ENCODE peak calls at places on chromosomes 16 and 17, in seven cellular contexts. H is SK-N-SH, P is GM23248, O is OCI-LY7, J is GM23338, N is PC-3, F is PC-9. C is an unnamed sample. For H3K9me2, the result is how much of the 10 kb centered on the place peaks cover.

GRCh38 chr17:2723997-2724782 is 12.6 kb upstream of the CLUH start:
- DNase-seq in H (peak), P (peak), O (no peak), F (no peak), J (peak), N (peak), C (no peak)

GRCh38 chr17:33142703-33143299 is 150.3 kb downstream of the ASIC2 start:
- DNase-seq in H (no peak), J (peak), F (no peak), O (peak), N (peak), P (peak), C (peak)

GRCh38 chr16:64250866-64251265 is 871.0 kb downstream of the CDH11 start:
- DNase-seq in J (no peak), F (no peak), O (no peak), H (no peak), P (peak), N (no peak), C (no peak)

GRCh38 chr17:40541060-40541872 is 24.0 kb downstream of the CCR7 start:
- DNase-seq in N (no peak), P (no peak), H (no peak), J (no peak), O (peak), F (no peak), C (no peak)

GRCh38 chr16:56870271-56870888 is 5.4 kb downstream of the SLC12A3 start:
- DNase-seq in J (no peak), O (no peak), F (no peak), H (no peak), P (no peak), N (no peak), C (no peak)

GRCh38 chr17:62963296-62963695 is 2.7 kb upstream of the TANC2 start:
- DNase-seq in O (no peak), J (no peak), F (peak), P (peak), N (peak), H (peak), C (no peak)

GRCh38 chr17:58337600-58338453 is 9.2 kb upstream of the TSPOAP1 start:
- DNase-seq in P (peak), J (peak), H (no peak), F (no peak), N (no peak), O (peak), C (peak)

GRCh38 chr16:54176376-54176901 is 110.1 kb downstream of the IRX3 start:
- DNase-seq in F (no peak), P (peak), N (no peak), O (no peak), J (peak), H (no peak), C (no peak)

GRCh38 chr17:7704601-7705268 is at the start of gene EFNB3:
- DNase-seq in J (peak), P (peak), N (peak), O (no peak), F (no peak), H (peak), C (no peak)

GRCh38 chr16:2428051-2428786 is 1.0 kb upstream of the CCNF start:
- DNase-seq in H (peak), O (peak), J (peak), N (peak), P (peak), F (no peak), C (peak)

GRCh38 chr17:39899215-39899614 is 19.2 kb downstream of the GSDMB start:
- DNase-seq in P (no peak), F (no peak), O (no peak), H (no peak), J (no peak), N (peak), C (no peak)

GRCh38 chr16:85607331-85607765 is 5.8 kb upstream of the GSE1 start:
- DNase-seq in F (no peak), J (peak), O (peak), P (no peak), H (peak), N (no peak), C (no peak)

GRCh38 chr16:57264950-57265371 is 19.5 kb downstream of the PLLP start:
- DNase-seq in N (no peak), J (no peak), P (no peak), O (no peak), F (no peak), H (peak), C (no peak)

GRCh38 chr16:8330761-8331160 is 259.6 kb downstream of the TMEM114 start:
- DNase-seq in N (no peak), P (no peak), O (no peak), F (no peak), J (no peak), H (no peak), C (no peak)

GRCh38 chr16:68283840-68284595 is 19.7 kb downstream of the SLC7A6 start:
- DNase-seq in P (no peak), F (no peak), N (no peak), H (no peak), O (peak), J (no peak), C (peak)

GRCh38 chr17:79223471-79223870 is 148.8 kb downstream of the ENGASE start:
- DNase-seq in H (peak), F (no peak), N (no peak), J (no peak), P (no peak), O (no peak), C (no peak)

GRCh38 chr17:61305024-61305423 is 94.6 kb upstream of the TBX2 start:
- DNase-seq in J (no peak), N (no peak), O (no peak), P (peak), H (no peak), F (no peak), C (no peak)

DNA sequence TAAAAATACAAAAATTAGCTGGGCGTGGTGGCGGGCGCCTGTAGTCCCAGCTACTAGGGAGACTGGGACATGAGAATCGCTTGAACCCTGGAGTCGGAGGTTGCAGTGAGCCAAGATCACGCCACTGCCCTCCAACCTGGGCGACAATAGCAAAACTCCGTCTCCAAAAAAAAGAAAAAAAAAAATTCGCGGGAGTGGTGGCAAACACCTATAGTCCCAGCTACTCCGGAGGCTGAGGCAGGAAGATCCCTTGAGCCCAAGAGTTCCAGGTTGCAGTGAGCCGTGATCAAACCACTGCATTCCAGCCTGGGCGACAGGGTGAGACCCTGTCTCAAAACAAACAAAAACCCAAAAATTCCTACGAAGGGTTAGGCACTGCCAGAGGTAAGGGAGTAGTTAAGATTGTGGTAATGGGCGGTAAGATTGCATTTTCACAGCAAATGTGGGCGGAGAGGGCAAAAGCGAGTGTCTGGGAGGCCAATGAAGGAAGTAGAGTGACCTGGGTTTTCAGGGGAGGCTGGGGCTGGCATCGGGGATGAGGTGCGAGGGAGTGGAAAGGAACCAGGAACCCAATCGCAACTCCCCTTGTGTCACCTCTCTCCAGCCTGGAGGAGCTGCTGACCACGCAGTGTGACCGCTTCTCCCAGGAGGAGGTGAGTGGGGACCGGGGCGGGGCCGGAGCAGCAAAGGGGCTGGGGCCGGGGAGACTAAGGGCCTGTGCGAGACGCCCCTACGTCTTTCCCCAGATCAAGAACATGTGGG is 2.6 kb downstream of the MYL11 start:
- DNase-seq in P (no peak), N (no peak), H (no peak), O (no peak), F (no peak), J (peak), C (no peak)
- H2AFZ ChIP-seq in P (peak), N (peak), H (peak), O (no peak), F (peak), J (peak), C (peak)

GRCh38 chr16:74565378-74565777 is 41.5 kb downstream of the GLG1 start:
- DNase-seq in O (no peak), N (no peak), P (no peak), J (no peak), H (no peak), F (no peak), C (no peak)
- H3K9me2 ChIP-seq in O (under half), N (under half), P (under half), J (under half), H (under half), F (under half), C (under half)

GRCh38 chr17:16987830-16988601 is 16.1 kb upstream of the TNFRSF13B start:
- DNase-seq in P (peak), H (no peak), O (peak), N (peak), J (peak), F (peak), C (peak)

GRCh38 chr17:16988749-16989229 is 16.9 kb upstream of the TNFRSF13B start:
- DNase-seq in J (no peak), P (no peak), H (no peak), N (no peak), O (no peak), F (no peak), C (peak)

GRCh38 chr17:16989230-16989952 is 17.5 kb upstream of the TNFRSF13B start:
- DNase-seq in P (no peak), J (no peak), O (peak), F (no peak), H (no peak), N (no peak), C (peak)

GRCh38 chr17:16991349-16992009 is 19.6 kb upstream of the TNFRSF13B start:
- DNase-seq in F (peak), P (peak), N (peak), J (peak), O (peak), H (peak), C (peak)

GRCh38 chr17:16989953-16990860 is 18.3 kb upstream of the TNFRSF13B start:
- DNase-seq in P (peak), N (peak), O (peak), H (no peak), F (no peak), J (no peak), C (peak)
- H2AFZ ChIP-seq in P (no peak), N (no peak), O (peak), H (no peak), F (no peak), J (no peak), C (no peak)

DNA sequence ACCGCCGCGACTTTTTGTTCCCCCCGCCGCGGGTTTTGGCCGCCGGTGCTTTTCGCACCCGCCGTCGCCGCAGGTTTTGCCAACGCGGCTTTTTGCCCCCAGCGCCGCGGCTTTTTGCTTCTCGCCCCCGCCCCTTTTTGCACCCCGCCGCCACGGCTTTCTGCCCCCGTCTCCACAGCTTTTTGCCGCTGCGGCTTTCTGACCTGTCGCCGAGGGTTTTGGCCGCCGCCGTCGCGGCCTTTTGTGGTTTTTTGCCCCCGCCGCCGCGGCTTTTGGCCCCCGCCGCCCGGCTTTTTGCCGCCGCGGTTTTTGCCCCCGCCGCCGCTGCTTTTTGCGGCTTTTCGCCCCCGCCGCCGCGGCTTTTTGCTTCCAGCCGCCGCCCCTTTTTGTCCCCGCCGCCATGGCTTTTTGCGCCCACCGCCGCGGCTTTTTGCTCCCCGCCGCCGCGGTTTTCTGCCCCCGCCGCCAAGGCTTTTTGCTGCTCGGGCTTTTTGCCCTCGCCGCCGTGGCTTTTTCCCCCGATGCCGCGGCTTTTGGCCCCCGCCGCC is 151.1 kb downstream of the KCNJ18 start:
- DNase-seq in J (no peak), O (no peak), F (no peak), N (no peak), P (no peak), H (no peak), C (no peak)
- H3K9me2 ChIP-seq in J (under half), O (under half), F (under half), N (under half), P (under half), H (under half), C (under half)

GRCh38 chr17:75295220-75296158 is 6.3 kb upstream of the SLC25A19 start:
- DNase-seq in H (no peak), N (no peak), O (peak), P (no peak), F (no peak), J (no peak), C (peak)
- H2AFZ ChIP-seq in H (no peak), N (no peak), O (peak), P (no peak), F (no peak), J (no peak), C (peak)

DNA sequence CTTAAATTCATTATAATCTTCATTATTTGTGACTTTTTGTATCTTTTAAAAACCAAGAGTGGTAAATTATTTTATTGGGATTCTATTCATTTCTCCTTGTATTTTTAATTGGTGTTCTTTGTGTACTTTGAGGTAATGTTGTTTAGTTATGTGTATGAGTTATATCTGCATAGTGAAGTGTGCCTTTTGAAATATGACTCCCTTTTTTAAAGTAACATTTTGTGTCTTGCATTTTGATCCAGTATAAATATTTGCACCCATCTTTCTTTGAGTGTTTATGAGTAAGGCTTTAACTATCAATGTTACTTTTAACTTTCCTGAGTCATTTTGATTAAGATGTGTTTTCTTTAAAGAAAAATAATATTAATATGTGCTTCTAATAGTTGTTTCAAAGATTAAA is 90.0 kb upstream of the MYOCD start:
- DNase-seq in H (no peak), J (no peak), F (no peak), P (no peak), O (no peak), N (no peak), C (no peak)
- H3K9me2 ChIP-seq in H (under half), J (under half), F (under half), P (under half), O (under half), N (under half), C (under half)

GRCh38 chr16:84225126-84225525 is 14.7 kb downstream of the KCNG4 start:
- DNase-seq in P (no peak), H (no peak), O (no peak), N (no peak), J (no peak), F (no peak), C (no peak)

GRCh38 chr16:84227548-84227947 is 12.3 kb downstream of the KCNG4 start:
- DNase-seq in N (no peak), J (no peak), H (no peak), P (no peak), O (no peak), F (no peak), C (no peak)

GRCh38 chr16:84224554-84224953 is 15.3 kb downstream of the KCNG4 start:
- DNase-seq in P (no peak), F (no peak), J (no peak), N (no peak), H (no peak), O (no peak), C (no peak)

GRCh38 chr16:84226026-84226425 is 13.8 kb downstream of the KCNG4 start:
- DNase-seq in J (no peak), N (no peak), H (no peak), O (no peak), P (peak), F (no peak), C (no peak)

DNA sequence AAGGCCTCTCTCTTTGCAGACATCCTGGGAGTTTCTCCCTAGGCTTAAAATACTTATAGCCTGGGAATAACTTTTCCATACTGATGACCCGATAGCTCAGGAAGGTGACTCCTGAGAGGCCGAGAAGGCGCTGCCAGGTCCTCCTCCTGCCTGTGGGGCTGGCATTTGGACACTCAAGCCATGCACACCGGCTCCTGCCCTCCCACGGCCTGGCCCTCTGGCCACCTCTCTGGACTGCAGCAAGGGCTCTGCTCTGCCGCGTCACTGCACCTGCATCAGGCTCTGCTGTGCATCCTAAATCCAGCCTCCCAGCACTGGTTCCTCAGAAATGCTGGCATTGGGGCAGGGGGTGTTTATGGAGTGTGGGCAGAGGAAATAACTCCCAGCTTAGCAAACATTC is 14.2 kb downstream of the KCNG4 start:
- DNase-seq in F (no peak), O (no peak), P (no peak), H (no peak), J (no peak), N (no peak), C (no peak)
- H2AFZ ChIP-seq in F (no peak), O (no peak), P (no peak), H (no peak), J (no peak), N (no peak), C (no peak)

GRCh38 chr17:76309461-76309860 is 1.4 kb upstream of the QRICH2 start:
- DNase-seq in H (no peak), J (no peak), O (peak), P (no peak), F (no peak), N (no peak), C (no peak)
- H3K9me2 ChIP-seq in H (under half), J (under half), O (under half), P (under half), F (under half), N (under half), C (under half)

GRCh38 chr17:45429338-45430005 is 3.2 kb downstream of the ARHGAP27 start:
- DNase-seq in P (peak), F (peak), O (no peak), N (no peak), J (peak), H (no peak), C (no peak)

GRCh38 chr17:45430006-45430737 is 2.5 kb downstream of the ARHGAP27 start:
- DNase-seq in J (peak), F (no peak), H (no peak), O (no peak), N (no peak), P (peak), C (no peak)

GRCh38 chr17:45431531-45432404 is 902 bp downstream of the ARHGAP27 start:
- DNase-seq in F (peak), H (peak), O (peak), P (peak), N (peak), J (peak), C (peak)

GRCh38 chr17:45432405-45433113 is at the start of gene ARHGAP27:
- DNase-seq in H (peak), O (peak), J (peak), F (peak), P (peak), N (peak), C (peak)

DNA sequence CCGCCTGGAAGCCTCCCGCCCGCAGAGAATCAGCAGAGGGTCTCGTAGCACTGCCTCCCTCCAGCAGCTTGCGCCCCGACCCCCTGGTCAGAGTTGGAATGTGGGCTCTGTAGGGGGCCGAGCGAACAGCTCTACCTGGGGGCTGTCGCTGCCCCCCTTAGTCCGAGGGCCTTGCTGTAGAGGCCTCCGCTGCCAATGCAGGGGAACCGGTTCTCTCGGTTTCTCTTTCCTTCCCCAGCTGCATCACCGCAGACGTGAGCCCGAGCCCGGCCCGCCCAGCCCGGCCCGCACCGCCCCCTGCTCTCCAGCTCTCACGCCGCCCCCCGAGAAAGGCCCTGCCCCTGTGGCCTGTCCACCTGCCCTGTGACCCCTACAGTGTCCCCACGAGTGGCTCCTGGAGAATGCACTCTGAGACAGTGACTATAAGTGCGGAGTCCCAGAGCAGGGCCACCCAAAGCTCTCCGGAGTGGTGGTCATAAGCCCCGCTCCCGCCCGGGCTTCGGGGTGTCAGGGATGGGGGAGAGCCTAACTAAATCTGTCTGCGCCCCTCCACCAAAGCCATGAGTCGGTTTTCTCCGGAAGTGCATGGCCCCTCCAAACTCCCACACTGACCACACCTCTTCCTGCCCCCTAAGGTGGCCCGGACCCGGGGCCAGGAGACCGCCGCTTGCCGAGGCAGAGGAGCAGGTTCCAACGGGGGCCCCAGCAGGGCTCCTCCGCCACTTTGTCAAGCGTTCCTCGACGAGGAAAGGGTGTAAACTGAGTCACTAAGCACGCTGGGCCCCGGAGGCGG is 1.7 kb downstream of the ARHGAP27 start:
- DNase-seq in P (peak), H (no peak), F (peak), N (peak), O (peak), J (peak), C (peak)
- H2AFZ ChIP-seq in P (peak), H (peak), F (peak), N (peak), O (peak), J (peak), C (peak)